ENCODE peak calls at places on chromosomes 6 and 20, in eight cellular contexts. M is cardiac muscle cell; J is psoas muscle; S is body of pancreas; Y is CD8-positive, alpha-beta T cell; K is cardiac fibroblast; D is osteocyte; H is dorsolateral prefrontal cortex. N is an unnamed sample.

GRCh38 chr6:10558575-10558974 is 37.4 kb downstream of the GCNT2 start:
- DNase-seq in M (no peak), J (no peak), S (peak), Y (no peak), K (no peak), D (no peak), H (peak), N (no peak)

GRCh38 chr6:167825059-167825758 is 1.5 kb upstream of the AFDN start:
- DNase-seq in M (peak), J (no peak), S (no peak), Y (no peak), K (peak), D (no peak), H (no peak), N (peak)

GRCh38 chr6:1496836-1497592 is 107.6 kb downstream of the FOXF2 start:
- DNase-seq in M (no peak), J (no peak), S (no peak), Y (no peak), K (no peak), D (no peak), H (no peak), N (peak)

GRCh38 chr20:5078399-5078958 is 41.3 kb downstream of the PCNA start:
- DNase-seq in M (peak), J (peak), S (peak), Y (peak), K (peak), D (no peak), H (no peak), N (no peak)

GRCh38 chr6:16239090-16239797 is 857 bp downstream of the GMPR start:
- DNase-seq in M (peak), J (peak), S (peak), Y (no peak), K (peak), D (no peak), H (peak), N (peak)

GRCh38 chr20:24610341-24611115 is 141.1 kb downstream of the SYNDIG1 start:
- DNase-seq in M (no peak), J (no peak), S (no peak), Y (no peak), K (no peak), D (peak), H (no peak), N (no peak)

GRCh38 chr20:5069141-5069806 is 50.5 kb downstream of the PCNA start:
- DNase-seq in M (no peak), J (no peak), S (no peak), Y (no peak), K (no peak), D (no peak), H (no peak), N (no peak)

GRCh38 chr6:134310817-134311216 is 7.1 kb downstream of the SGK1 start:
- DNase-seq in M (no peak), J (no peak), S (no peak), Y (no peak), K (no peak), D (no peak), H (no peak), N (no peak)

GRCh38 chr6:40734607-40735006 is 147.4 kb upstream of the LRFN2 start:
- DNase-seq in M (no peak), J (no peak), S (no peak), Y (no peak), K (no peak), D (no peak), H (no peak), N (no peak)

GRCh38 chr6:98586163-98586562 is 248.2 kb upstream of the POU3F2 start:
- DNase-seq in M (no peak), J (no peak), S (no peak), Y (no peak), K (no peak), D (no peak), H (no peak), N (no peak)

GRCh38 chr6:119067091-119067490 is 11.4 kb downstream of the FAM184A start:
- DNase-seq in M (no peak), J (no peak), S (no peak), Y (no peak), K (no peak), D (no peak), H (no peak), N (no peak)

GRCh38 chr20:15395457-15395856 is 1058.0 kb upstream of the FLRT3 start:
- DNase-seq in M (no peak), J (no peak), S (no peak), Y (no peak), K (no peak), D (no peak), H (no peak), N (no peak)

GRCh38 chr6:4614637-4615036 is 161.6 kb upstream of the CDYL start:
- DNase-seq in M (no peak), J (no peak), S (no peak), Y (no peak), K (no peak), D (no peak), H (no peak), N (no peak)

DNA sequence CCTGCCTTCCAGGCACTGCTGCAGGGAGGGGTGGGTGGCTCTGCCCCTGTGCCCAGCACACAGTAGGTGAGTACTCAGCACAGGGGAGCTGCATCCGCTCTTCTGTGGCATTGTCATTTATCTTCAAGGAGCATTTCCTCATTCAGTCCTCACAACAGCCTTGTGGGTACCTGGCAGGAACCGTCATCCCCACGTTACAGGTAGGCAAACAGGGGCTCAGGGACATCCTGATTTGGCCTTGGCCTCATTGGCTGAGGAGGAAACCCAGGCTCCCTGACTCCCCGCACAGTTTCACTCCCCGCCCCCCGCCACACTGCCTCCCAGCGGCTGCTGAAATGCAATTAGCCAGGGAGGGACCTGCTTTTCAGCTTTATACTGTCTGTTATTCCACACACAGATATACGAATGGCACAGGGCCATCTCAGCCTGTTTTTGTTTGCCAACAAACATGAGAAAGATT is 24.3 kb upstream of the PNPLA1 start:
- DNase-seq in M (no peak), J (no peak), S (peak), Y (no peak), K (no peak), D (no peak), H (no peak), N (no peak)
- TF ChIP-seq CTCF in M (peak), J (no peak), S (no peak), Y (no peak), K (no peak), D (no peak), H (no peak), N (no peak)

DNA sequence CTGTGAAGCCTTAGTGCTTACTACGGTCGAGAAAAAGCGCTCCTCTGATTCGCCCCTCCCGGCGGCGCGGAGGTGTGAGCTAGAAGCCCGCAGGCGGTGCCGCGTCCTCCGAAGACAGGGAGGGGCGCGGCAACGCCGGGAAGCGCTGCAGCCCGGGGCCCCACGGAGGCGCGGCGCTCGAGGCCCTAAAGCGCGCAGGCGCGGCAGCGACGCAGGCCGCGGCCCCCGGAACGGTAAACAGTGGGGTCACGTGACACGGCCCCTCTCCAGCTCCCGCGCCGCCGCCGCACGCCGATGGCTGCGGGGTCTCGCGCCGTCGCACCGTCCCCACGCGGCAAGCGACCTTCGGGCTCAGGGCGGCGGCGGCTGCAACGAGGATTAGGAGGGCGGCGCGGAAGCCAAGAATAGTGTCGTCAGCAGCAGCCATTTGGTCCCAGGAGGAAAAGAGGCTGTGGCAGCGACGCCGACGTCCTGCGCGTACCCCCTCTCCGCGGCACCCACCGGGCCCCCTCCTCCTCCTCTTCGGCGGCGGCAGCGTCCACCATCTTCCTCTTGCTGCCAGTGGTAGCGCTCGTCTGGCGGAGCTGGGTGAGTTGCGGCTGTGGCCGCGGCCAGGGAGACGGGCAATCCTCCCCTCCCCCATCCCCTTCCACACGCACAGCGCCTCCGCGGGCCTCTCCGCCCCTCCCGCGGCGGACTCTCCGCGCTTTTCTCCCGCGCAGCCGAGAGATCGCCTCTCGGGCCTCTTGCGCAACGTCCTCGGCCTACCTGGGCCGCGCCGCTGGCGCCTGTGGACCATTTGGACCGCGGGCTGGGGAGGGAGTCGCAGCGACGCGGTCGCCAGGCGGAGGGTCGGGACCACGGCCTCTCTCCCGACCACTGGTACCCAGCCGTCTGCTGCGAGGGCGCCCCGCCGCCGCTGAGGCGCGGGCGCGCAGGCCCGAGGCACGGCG is at the start of gene PHF3:
- DNase-seq in M (peak), J (peak), S (peak), Y (peak), K (peak), D (peak), H (peak), N (peak)
- TF ChIP-seq CTCF in M (peak), J (no peak), S (peak), Y (no peak), K (peak), D (peak), H (peak), N (no peak)

GRCh38 chr6:56772737-56773184 is 130.1 kb upstream of the DST start:
- DNase-seq in M (peak), J (peak), S (peak), Y (no peak), K (peak), D (no peak), H (peak), N (no peak)
- TF ChIP-seq CTCF in M (no peak), J (no peak), S (no peak), Y (no peak), K (no peak), D (no peak), H (no peak), N (no peak)

GRCh38 chr6:106085984-106086832 is at the start of gene PRDM1:
- DNase-seq in M (peak), J (peak), S (peak), Y (peak), K (peak), D (no peak), H (peak), N (peak)
- TF ChIP-seq CTCF in M (no peak), J (peak), S (peak), Y (no peak), K (peak), D (peak), H (no peak), N (no peak)

GRCh38 chr20:63498950-63499332 is at the start of gene EEF1A2:
- DNase-seq in M (no peak), J (peak), S (peak), Y (peak), K (no peak), D (no peak), H (peak), N (peak)
- TF ChIP-seq CTCF in M (no peak), J (peak), S (no peak), Y (peak), K (no peak), D (no peak), H (peak), N (no peak)